ENCODE peak calls at places on chromosomes 4 and X, in eight cellular contexts. One of them, this sample, is unnamed.

GRCh38 chr4:121736735-121737351 is 28.1 kb downstream of the SMIM43 start:
- DNase-seq in T1000: peak; percentile 47
- DNase-seq in HEK293T: peak; percentile 52
- DNase-seq in AG08396: peak; percentile 41
- DNase-seq in tibial nerve: peak; percentile 87
- DNase-seq in head of caudate nucleus: peak; percentile 15
- DNase-seq in EL: peak; percentile 65
- DNase-seq in foreskin melanocyte: no peak
- DNase-seq in this sample: no peak

GRCh38 chr4:118351851-118352827 is 664 bp downstream of the PRSS12 start:
- DNase-seq in foreskin melanocyte: no peak
- DNase-seq in AG08396: peak; percentile 59
- DNase-seq in tibial nerve: peak; percentile 24
- DNase-seq in T1000: no peak
- DNase-seq in EL: peak; percentile 60
- DNase-seq in HEK293T: peak; percentile 37
- DNase-seq in head of caudate nucleus: no peak
- DNase-seq in this sample: peak; percentile 49

GRCh38 chr4:140149851-140150635 is 3.9 kb downstream of the MAML3 start:
- DNase-seq in tibial nerve: peak; percentile 68
- DNase-seq in EL: peak; percentile 53
- DNase-seq in AG08396: peak; percentile 55
- DNase-seq in foreskin melanocyte: peak; percentile 42
- DNase-seq in T1000: no peak
- DNase-seq in HEK293T: peak; percentile 62
- DNase-seq in head of caudate nucleus: peak; percentile 66
- DNase-seq in this sample: peak; percentile 20

GRCh38 chrX:136999021-136999420 is 34.8 kb downstream of the GPR101 start:
- DNase-seq in EL: no peak
- DNase-seq in AG08396: no peak
- DNase-seq in head of caudate nucleus: no peak
- DNase-seq in foreskin melanocyte: no peak
- DNase-seq in T1000: no peak
- DNase-seq in HEK293T: no peak
- DNase-seq in tibial nerve: no peak
- DNase-seq in this sample: no peak

GRCh38 chrX:68462653-68463052 is 29.4 kb upstream of the OPHN1 start:
- DNase-seq in HEK293T: no peak
- DNase-seq in T1000: no peak
- DNase-seq in head of caudate nucleus: peak; percentile 44
- DNase-seq in foreskin melanocyte: peak; percentile 52
- DNase-seq in EL: peak; percentile 66
- DNase-seq in AG08396: no peak
- DNase-seq in tibial nerve: peak; percentile 51
- DNase-seq in this sample: no peak

GRCh38 chrX:11427082-11428033 is 134.1 kb downstream of the AMELX start:
- DNase-seq in HEK293T: no peak
- DNase-seq in T1000: no peak
- DNase-seq in tibial nerve: peak; percentile 29
- DNase-seq in foreskin melanocyte: no peak
- DNase-seq in EL: no peak
- DNase-seq in AG08396: peak; percentile 42
- DNase-seq in head of caudate nucleus: peak; percentile 18
- DNase-seq in this sample: no peak

GRCh38 chrX:7228226-7228625 is 80.3 kb upstream of the PUDP start:
- DNase-seq in AG08396: no peak
- DNase-seq in head of caudate nucleus: no peak
- DNase-seq in tibial nerve: no peak
- DNase-seq in foreskin melanocyte: no peak
- DNase-seq in T1000: no peak
- DNase-seq in HEK293T: no peak
- DNase-seq in EL: no peak
- DNase-seq in this sample: no peak

GRCh38 chr4:126441173-126441810 is 1126.5 kb downstream of the FAT4 start:
- DNase-seq in tibial nerve: no peak
- DNase-seq in AG08396: peak; percentile 4
- DNase-seq in EL: no peak
- DNase-seq in foreskin melanocyte: no peak
- DNase-seq in HEK293T: no peak
- DNase-seq in head of caudate nucleus: no peak
- DNase-seq in T1000: no peak
- DNase-seq in this sample: no peak

This sample was measured in stimulated activated effector memory CD8-positive, alpha-beta T cell treated with anti-CD3 and anti-CD28 coated beads, Interleukin-12 subunit alpha, Interleukin-12 subunit beta, amount 100 ng/mL, for 72 hours.